ENCODE peak calls at places on chromosomes 1 and 21, in nine cellular contexts. N is stimulated activated CD8-positive, alpha-beta memory T cell treated with anti-CD3 and anti-CD28 coated beads, Interleukin-4, amount 100 ng/mL, for 1 hour; X is ELR; Y is PC-3; R is adrenal gland; P is T-helper 1 cell; K is WTC11; J is WERI-Rb-1; U is GM12892. S is an unnamed sample.

GRCh38 chr1:97936976-97937375 is 16.1 kb upstream of the DPYD start:
- DNase-seq in N (no peak), P (no peak), U (no peak), K (no peak), X (no peak), R (no peak), J (no peak), Y (no peak), S (no peak)

GRCh38 chr1:66931548-66932124 is 6.8 kb downstream of the MIER1 start:
- DNase-seq in U (no peak), R (no peak), N (no peak), J (no peak), K (no peak), P (no peak), Y (no peak), X (no peak), S (no peak)

GRCh38 chr1:110780600-110781484 is 92.1 kb upstream of the CD53 start:
- DNase-seq in Y (peak; percentile 90), P (peak; percentile 64), X (peak; percentile 76), K (peak; percentile 79), U (peak; percentile 41), N (peak; percentile 40), J (peak; percentile 76), R (peak; percentile 60), S (peak; percentile 68)

GRCh38 chr1:54409156-54410142 is 3.3 kb upstream of the SSBP3 start:
- DNase-seq in R (no peak), K (no peak), J (no peak), N (no peak), U (no peak), Y (no peak), X (no peak), P (no peak), S (peak; percentile 23)

GRCh38 chr1:214321686-214322453 is 40.9 kb downstream of the SMYD2 start:
- DNase-seq in X (no peak), Y (no peak), P (no peak), J (no peak), N (no peak), K (no peak), R (no peak), U (no peak), S (no peak)

GRCh38 chr21:42174173-42174572 is 44.8 kb upstream of the ABCG1 start:
- DNase-seq in J (no peak), R (no peak), Y (no peak), X (no peak), K (no peak), U (no peak), N (no peak), P (no peak), S (no peak)

GRCh38 chr1:110707257-110707656 is 32.5 kb upstream of the KCNA3 start:
- DNase-seq in X (no peak), Y (no peak), R (no peak), P (no peak), N (no peak), U (no peak), K (no peak), J (no peak), S (no peak)

GRCh38 chr1:209435654-209436566 is 147.6 kb upstream of the CAMK1G start:
- DNase-seq in Y (peak; percentile 98), N (no peak), P (no peak), X (peak; percentile 86), U (peak; percentile 32), K (peak; percentile 96), R (peak; percentile 54), J (peak; percentile 72), S (peak; percentile 57)

GRCh38 chr1:226987179-226987536 is 47.1 kb downstream of the COQ8A start:
- DNase-seq in U (no peak), N (no peak), J (no peak), Y (no peak), K (no peak), R (no peak), P (no peak), X (no peak), S (no peak)

GRCh38 chr1:158248122-158248521 is 6.1 kb upstream of the CD1A start:
- DNase-seq in J (no peak), Y (no peak), N (no peak), K (no peak), U (no peak), R (peak; percentile 29), X (no peak), P (peak; percentile 20), S (peak; percentile 43)

GRCh38 chr1:150674881-150675280 is 22.1 kb downstream of the GOLPH3L start:
- DNase-seq in N (no peak), K (no peak), U (no peak), X (no peak), R (no peak), Y (no peak), P (no peak), J (no peak), S (no peak)

GRCh38 chr21:29302340-29302991 is 3.7 kb downstream of the BACH1 start:
- DNase-seq in Y (peak; percentile 35), K (no peak), R (no peak), J (no peak), P (no peak), N (no peak), U (no peak), X (peak; percentile 34), S (no peak)

GRCh38 chr1:24946861-24947658 is 17.0 kb upstream of the RUNX3 start:
- DNase-seq in K (no peak), N (no peak), X (peak; percentile 81), J (no peak), R (no peak), Y (no peak), P (no peak), U (peak; percentile 88), S (no peak)

GRCh38 chr21:46002841-46003574 is 21.4 kb downstream of the COL6A1 start:
- DNase-seq in J (no peak), P (peak; percentile 8), X (no peak), U (no peak), Y (no peak), K (no peak), N (no peak), R (no peak), S (peak; percentile 9)

GRCh38 chr1:52947490-52947889 is 20.4 kb downstream of the SCP2 start:
- DNase-seq in P (no peak), Y (no peak), J (no peak), N (no peak), K (no peak), U (no peak), R (no peak), X (no peak), S (no peak)

GRCh38 chr1:162070094-162070748 is 730 bp downstream of the NOS1AP start:
- DNase-seq in K (peak; percentile 52), P (no peak), Y (peak; percentile 58), R (peak; percentile 41), X (peak; percentile 14), U (no peak), N (no peak), J (peak; percentile 48), S (peak; percentile 18)

GRCh38 chr1:227924838-227925574 is 22.7 kb downstream of the WNT9A start:
- DNase-seq in N (no peak), P (no peak), K (no peak), X (no peak), Y (peak; percentile 41), R (no peak), J (no peak), U (no peak), S (no peak)

GRCh38 chr1:220680085-220680687 is 10.0 kb upstream of the C1orf115 start:
- DNase-seq in J (peak; percentile 59), X (peak; percentile 59), K (no peak), Y (peak; percentile 73), N (no peak), U (no peak), R (no peak), P (no peak), S (no peak)

GRCh38 chr1:56284933-56285332 is 294.4 kb downstream of the PLPP3 start:
- DNase-seq in P (no peak), N (no peak), R (no peak), X (no peak), J (no peak), U (no peak), Y (peak; percentile 61), K (no peak), S (no peak)

GRCh38 chr1:233443040-233443439 is 115.5 kb downstream of the MAP3K21 start:
- DNase-seq in P (no peak), K (no peak), R (peak; percentile 31), U (no peak), N (no peak), Y (peak; percentile 98), X (no peak), J (no peak), S (no peak)

GRCh38 chr1:166814611-166815010 is 24.7 kb upstream of the POGK start:
- DNase-seq in N (no peak), K (no peak), X (no peak), P (no peak), U (no peak), Y (peak; percentile 18), R (no peak), J (no peak), S (peak; percentile 43)

GRCh38 chr1:116855220-116855619 is 54.5 kb upstream of the PTGFRN start:
- DNase-seq in U (no peak), R (peak; percentile 46), Y (no peak), X (no peak), N (no peak), J (no peak), P (no peak), K (no peak), S (peak; percentile 40)

GRCh38 chr1:169873582-169874200 is 20.0 kb downstream of the SCYL3 start:
- DNase-seq in J (no peak), R (no peak), Y (peak; percentile 54), X (peak; percentile 46), K (no peak), P (no peak), N (no peak), U (no peak), S (no peak)

GRCh38 chr1:117001254-117001927 is at the start of gene CD101:
- DNase-seq in Y (no peak), X (no peak), R (no peak), N (no peak), J (no peak), K (no peak), P (no peak), U (peak; percentile 28), S (no peak)

GRCh38 chr1:10347109-10347508 is 51.8 kb upstream of the PGD start:
- DNase-seq in R (no peak), N (no peak), U (no peak), P (no peak), X (peak; percentile 1), K (no peak), J (no peak), Y (no peak), S (no peak)

GRCh38 chr1:1393014-1393413 is 6.1 kb downstream of the CCNL2 start:
- DNase-seq in N (no peak), X (no peak), R (no peak), U (no peak), P (no peak), Y (no peak), K (no peak), J (no peak), S (no peak)

GRCh38 chr1:115501476-115501875 is 140.3 kb upstream of the VANGL1 start:
- DNase-seq in N (no peak), Y (peak; percentile 58), P (no peak), K (no peak), R (no peak), U (no peak), J (no peak), X (no peak), S (no peak)

S was measured in mucosa of gallbladder.